ENCODE peak calls at places on chromosomes 2 and 18, in five cellular contexts. R, B, L, K and G are unnamed samples.

GRCh38 chr2:187079901-187080300 is 230.9 kb upstream of the ZSWIM2 start:
- DNase-seq in R (no peak), B (no peak), L (no peak), K (no peak), G (peak)

GRCh38 chr2:41936751-41937463 is 110.9 kb upstream of the PKDCC start:
- DNase-seq in R (no peak), B (no peak), L (no peak), K (no peak), G (no peak)

GRCh38 chr18:24112874-24113615 is 25.8 kb upstream of the CABYR start:
- DNase-seq in R (peak), B (no peak), L (no peak), K (no peak), G (no peak)

GRCh38 chr2:185433824-185434223 is 304.8 kb upstream of the FSIP2 start:
- DNase-seq in R (no peak), B (no peak), L (no peak), K (no peak), G (no peak)

GRCh38 chr2:85867556-85868292 is 21.1 kb downstream of the ST3GAL5 start:
- DNase-seq in R (no peak), B (no peak), L (no peak), K (no peak), G (no peak)

GRCh38 chr2:168517801-168518200 is 61.7 kb downstream of the CERS6 start:
- DNase-seq in R (no peak), B (no peak), L (no peak), K (no peak), G (no peak)

GRCh38 chr2:240459401-240460242 is 24.2 kb downstream of the GPC1 start:
- DNase-seq in R (no peak), B (no peak), L (no peak), K (no peak), G (no peak)

GRCh38 chr18:9289698-9290097 is 44.9 kb upstream of the TWSG1 start:
- DNase-seq in R (no peak), B (no peak), L (no peak), K (no peak), G (no peak)

GRCh38 chr2:84858123-84858522 is 22.8 kb downstream of the TRABD2A start:
- DNase-seq in R (no peak), B (no peak), L (no peak), K (no peak), G (no peak)

GRCh38 chr2:69260666-69261065 is 126.4 kb downstream of the GFPT1 start:
- DNase-seq in R (no peak), B (no peak), L (no peak), K (no peak), G (no peak)

GRCh38 chr18:54805571-54806334 is 22.5 kb upstream of the RAB27B start:
- DNase-seq in R (peak), B (no peak), L (no peak), K (peak), G (peak)

GRCh38 chr18:42296723-42297122 is 341.7 kb downstream of the PIK3C3 start:
- DNase-seq in R (peak), B (no peak), L (no peak), K (no peak), G (no peak)

GRCh38 chr18:51278045-51278649 is 80.7 kb upstream of the MEX3C start:
- DNase-seq in R (no peak), B (no peak), L (peak), K (peak), G (no peak)

GRCh38 chr2:85655961-85656403 is 12.0 kb downstream of the SFTPB start:
- DNase-seq in R (peak), B (no peak), L (no peak), K (no peak), G (peak)

GRCh38 chr2:150784389-150784788 is 296.9 kb upstream of the RND3 start:
- DNase-seq in R (no peak), B (no peak), L (no peak), K (no peak), G (no peak)

GRCh38 chr2:201362396-201362795 is 5.3 kb upstream of the FLACC1 start:
- DNase-seq in R (peak), B (no peak), L (no peak), K (no peak), G (peak)

GRCh38 chr2:66171530-66171929 is 263.4 kb upstream of the MEIS1 start:
- DNase-seq in R (no peak), B (no peak), L (no peak), K (no peak), G (no peak)

GRCh38 chr2:239236043-239236807 is 164.6 kb downstream of the HDAC4 start:
- DNase-seq in R (no peak), B (peak), L (no peak), K (no peak), G (no peak)

GRCh38 chr2:1802469-1803216 is 58.3 kb upstream of the PXDN start:
- DNase-seq in R (no peak), B (peak), L (no peak), K (no peak), G (no peak)

GRCh38 chr2:40554665-40555294 is 102.9 kb upstream of the SLC8A1 start:
- DNase-seq in R (peak), B (peak), L (peak), K (peak), G (peak)

GRCh38 chr2:164701565-164701964 is 80.3 kb upstream of the GRB14 start:
- DNase-seq in R (no peak), B (no peak), L (no peak), K (no peak), G (no peak)

GRCh38 chr2:33038230-33038629 is 91.5 kb downstream of the LTBP1 start:
- DNase-seq in R (no peak), B (no peak), L (no peak), K (no peak), G (no peak)

GRCh38 chr2:6932833-6933232 is 15.6 kb downstream of the RNF144A start:
- DNase-seq in R (no peak), B (no peak), L (no peak), K (peak), G (no peak)

GRCh38 chr2:194819367-194819766 is 837.7 kb upstream of the SLC39A10 start:
- DNase-seq in R (no peak), B (peak), L (no peak), K (no peak), G (no peak)

GRCh38 chr2:71455741-71456569 is 2.6 kb downstream of the DYSF start:
- DNase-seq in R (no peak), B (no peak), L (no peak), K (no peak), G (no peak)

GRCh38 chr2:57881998-57882884 is 164.4 kb upstream of the VRK2 start:
- DNase-seq in R (peak), B (no peak), L (no peak), K (no peak), G (peak)

GRCh38 chr2:137383391-137383790 is 580.9 kb upstream of the HNMT start:
- DNase-seq in R (no peak), B (no peak), L (no peak), K (no peak), G (no peak)

GRCh38 chr18:43159091-43159490 is 43.6 kb upstream of the RIT2 start:
- DNase-seq in R (no peak), B (peak), L (no peak), K (no peak), G (peak)

GRCh38 chr2:216216951-216217903 is 108.1 kb downstream of the XRCC5 start:
- DNase-seq in R (peak), B (no peak), L (no peak), K (peak), G (peak)

GRCh38 chr2:221570321-221571107 is 1.6 kb downstream of the EPHA4 start:
- DNase-seq in R (no peak), B (peak), L (no peak), K (peak), G (peak)

GRCh38 chr2:55268288-55268906 is 634 bp downstream of the MTIF2 start:
- DNase-seq in R (no peak), B (peak), L (no peak), K (no peak), G (peak)

GRCh38 chr2:98669675-98670074 is 61.3 kb downstream of the MGAT4A start:
- DNase-seq in R (no peak), B (no peak), L (no peak), K (no peak), G (no peak)

GRCh38 chr2:30421551-30422436 is 25.3 kb upstream of the LCLAT1 start:
- DNase-seq in R (peak), B (no peak), L (no peak), K (peak), G (peak)